ENCODE peak calls at places on chromosomes 6 and 20, in nine cellular contexts. V is adrenal gland, K is activated T-cell treated with anti-CD3 and anti-CD28 coated beads for 1 hour, O is amniotic stem cell, N is uterus, Q is HFF-Myc, F is NCI-H446, B is AG04449, H is Karpas-422. U is an unnamed sample.

GRCh38 chr6:82178084-82178758 is 69.3 kb downstream of the IBTK start:
- DNase-seq in V (no peak), K (no peak), O (peak), N (no peak), Q (peak), F (peak), B (peak), H (peak), U (no peak)

GRCh38 chr6:44652551-44652950 is 265.0 kb downstream of the CDC5L start:
- DNase-seq in V (no peak), K (no peak), O (no peak), N (no peak), Q (no peak), F (no peak), B (no peak), H (no peak), U (no peak)

GRCh38 chr6:116434056-116434725 is 27.0 kb upstream of the CALHM6 start:
- DNase-seq in V (no peak), K (no peak), O (no peak), N (no peak), Q (no peak), F (no peak), B (no peak), H (no peak), U (no peak)

GRCh38 chr6:122730775-122731386 is 48.6 kb upstream of the FABP7 start:
- DNase-seq in V (no peak), K (no peak), O (no peak), N (no peak), Q (no peak), F (peak), B (peak), H (peak), U (peak)

GRCh38 chr20:24669701-24670100 is 200.3 kb downstream of the SYNDIG1 start:
- DNase-seq in V (no peak), K (no peak), O (no peak), N (no peak), Q (no peak), F (no peak), B (no peak), H (no peak), U (no peak)

GRCh38 chr6:36682328-36683144 is 4.0 kb downstream of the CDKN1A start:
- DNase-seq in V (peak), K (peak), O (no peak), N (no peak), Q (no peak), F (peak), B (no peak), H (no peak), U (peak)

GRCh38 chr20:1934578-1935573 is 39.7 kb downstream of the SIRPA start:
- DNase-seq in V (peak), K (no peak), O (no peak), N (peak), Q (no peak), F (peak), B (peak), H (no peak), U (no peak)

GRCh38 chr6:132446136-132446535 is 44.9 kb upstream of the MOXD1 start:
- DNase-seq in V (no peak), K (no peak), O (no peak), N (no peak), Q (no peak), F (no peak), B (no peak), H (no peak), U (no peak)

GRCh38 chr6:36545767-36546663 is 1.3 kb downstream of the STK38 start:
- DNase-seq in V (peak), K (no peak), O (peak), N (no peak), Q (no peak), F (no peak), B (no peak), H (peak), U (no peak)

GRCh38 chr6:130624046-130624445 is 203.2 kb upstream of the SMLR1 start:
- DNase-seq in V (no peak), K (no peak), O (no peak), N (no peak), Q (no peak), F (no peak), B (no peak), H (no peak), U (no peak)

GRCh38 chr20:32231847-32232246 is 24.2 kb downstream of the POFUT1 start:
- DNase-seq in V (peak), K (peak), O (no peak), N (no peak), Q (no peak), F (no peak), B (peak), H (no peak), U (no peak)

GRCh38 chr6:161922631-161923119 is 648.8 kb upstream of the AGPAT4 start:
- DNase-seq in V (peak), K (no peak), O (no peak), N (no peak), Q (peak), F (no peak), B (no peak), H (peak), U (no peak)

GRCh38 chr6:93393554-93394074 is 25.7 kb downstream of the EPHA7 start:
- DNase-seq in V (no peak), K (no peak), O (no peak), N (no peak), Q (no peak), F (no peak), B (no peak), H (no peak), U (no peak)

GRCh38 chr6:3516094-3516493 is 59.2 kb upstream of the SLC22A23 start:
- DNase-seq in V (no peak), K (no peak), O (no peak), N (no peak), Q (no peak), F (no peak), B (no peak), H (no peak), U (no peak)

GRCh38 chr20:11008444-11008843 is 334.6 kb upstream of the JAG1 start:
- DNase-seq in V (no peak), K (no peak), O (no peak), N (no peak), Q (no peak), F (no peak), B (no peak), H (no peak), U (no peak)

GRCh38 chr20:13821876-13822275 is 37.0 kb downstream of the NDUFAF5 start:
- DNase-seq in V (no peak), K (no peak), O (no peak), N (no peak), Q (no peak), F (no peak), B (peak), H (no peak), U (no peak)

GRCh38 chr6:126716826-126717514 is 377.1 kb downstream of the CENPW start:
- DNase-seq in V (no peak), K (no peak), O (no peak), N (no peak), Q (no peak), F (no peak), B (no peak), H (no peak), U (no peak)

GRCh38 chr6:44084231-44085014 is 42.8 kb downstream of the MRPL14 start:
- DNase-seq in V (peak), K (no peak), O (no peak), N (no peak), Q (no peak), F (no peak), B (no peak), H (no peak), U (no peak)

GRCh38 chr6:166751051-166751595 is 124.1 kb upstream of the RPS6KA2 start:
- DNase-seq in V (no peak), K (no peak), O (no peak), N (no peak), Q (no peak), F (no peak), B (no peak), H (peak), U (no peak)

GRCh38 chr6:154243793-154244768 is 112.5 kb downstream of the IPCEF1 start:
- DNase-seq in V (no peak), K (no peak), O (no peak), N (no peak), Q (no peak), F (no peak), B (no peak), H (no peak), U (no peak)

GRCh38 chr20:22379472-22379871 is 204.9 kb downstream of the FOXA2 start:
- DNase-seq in V (no peak), K (no peak), O (no peak), N (no peak), Q (no peak), F (no peak), B (no peak), H (no peak), U (no peak)

GRCh38 chr6:110432285-110432899 is 17.0 kb upstream of the DDO start:
- DNase-seq in V (no peak), K (no peak), O (no peak), N (no peak), Q (no peak), F (no peak), B (no peak), H (no peak), U (no peak)

GRCh38 chr20:58153121-58153520 is 75.3 kb downstream of the ANKRD60 start:
- DNase-seq in V (no peak), K (no peak), O (no peak), N (no peak), Q (no peak), F (no peak), B (no peak), H (peak), U (no peak)

GRCh38 chr6:290111-290932 is 2.0 kb upstream of the DUSP22 start:
- DNase-seq in V (no peak), K (no peak), O (no peak), N (no peak), Q (no peak), F (no peak), B (no peak), H (no peak), U (no peak)

GRCh38 chr6:148971027-148971927 is 224.4 kb downstream of the UST start:
- DNase-seq in V (no peak), K (no peak), O (no peak), N (no peak), Q (no peak), F (no peak), B (no peak), H (no peak), U (no peak)

GRCh38 chr20:25008388-25009217 is 16.1 kb upstream of the APMAP start:
- DNase-seq in V (peak), K (no peak), O (no peak), N (no peak), Q (no peak), F (no peak), B (no peak), H (no peak), U (no peak)

GRCh38 chr20:14838663-14839650 is 501.5 kb upstream of the FLRT3 start:
- DNase-seq in V (no peak), K (no peak), O (no peak), N (no peak), Q (peak), F (peak), B (no peak), H (no peak), U (no peak)

GRCh38 chr6:130853555-130854183 is 26.5 kb downstream of the SMLR1 start:
- DNase-seq in V (no peak), K (no peak), O (no peak), N (no peak), Q (no peak), F (no peak), B (no peak), H (no peak), U (no peak)

GRCh38 chr6:156839591-156840001 is 62.4 kb downstream of the ARID1B start:
- DNase-seq in V (peak), K (no peak), O (no peak), N (peak), Q (no peak), F (no peak), B (no peak), H (no peak), U (no peak)

GRCh38 chr20:5592823-5593761 is 157.1 kb upstream of the SHLD1 start:
- DNase-seq in V (no peak), K (no peak), O (no peak), N (no peak), Q (no peak), F (no peak), B (no peak), H (no peak), U (no peak)

GRCh38 chr6:134480593-134480992 is 162.7 kb upstream of the SGK1 start:
- DNase-seq in V (no peak), K (no peak), O (no peak), N (no peak), Q (no peak), F (peak), B (no peak), H (no peak), U (no peak)

GRCh38 chr6:41271901-41272395 is 14.5 kb downstream of the TREM1 start:
- DNase-seq in V (peak), K (no peak), O (no peak), N (no peak), Q (no peak), F (no peak), B (no peak), H (no peak), U (no peak)

U was measured in NCI-H2107.